ENCODE peak calls at places on chromosome 22, in eight cellular contexts. J is RWPE2; P is adrenal gland; N is thyroid gland; O is transverse colon; H is mammary epithelial cell; I is CD8-positive, alpha-beta memory T cell; Z is endothelial cell of umbilical vein. E is an unnamed sample.

GRCh38 chr22:19115628-19116027 is 6.6 kb downstream of the DGCR2 start:
- DNase-seq in J (no peak), P (no peak), N (no peak), O (no peak), H (no peak), I (no peak), Z (no peak), E (no peak)

GRCh38 chr22:46072030-46072881 is 78.1 kb upstream of the PPARA start:
- DNase-seq in J (peak; percentile 72), P (peak; percentile 74), N (peak; percentile 77), O (peak; percentile 84), H (peak; percentile 71), I (peak; percentile 17), Z (peak; percentile 55), E (peak; percentile 68)

GRCh38 chr22:23263651-23264555 is 83.6 kb downstream of the BCR start:
- DNase-seq in J (no peak), P (no peak), N (no peak), O (peak; percentile 22), H (peak; percentile 69), I (peak; percentile 54), Z (no peak), E (no peak)

GRCh38 chr22:17133137-17133536 is 12.0 kb upstream of the TMEM121B start:
- DNase-seq in J (no peak), P (no peak), N (no peak), O (no peak), H (no peak), I (no peak), Z (no peak), E (no peak)

GRCh38 chr22:19106886-19107729 is 15.1 kb downstream of the DGCR2 start:
- DNase-seq in J (no peak), P (no peak), N (no peak), O (no peak), H (no peak), I (no peak), Z (no peak), E (peak; percentile 42)

GRCh38 chr22:44941176-44941575 is 68.6 kb downstream of the PHF21B start:
- DNase-seq in J (no peak), P (no peak), N (no peak), O (no peak), H (no peak), I (no peak), Z (no peak), E (no peak)

GRCh38 chr22:22110548-22111266 is 128.1 kb upstream of the TOP3B start:
- DNase-seq in J (peak; percentile 91), P (peak; percentile 37), N (peak; percentile 45), O (peak; percentile 51), H (peak; percentile 93), I (no peak), Z (peak; percentile 23), E (peak; percentile 67)

GRCh38 chr22:46335201-46336118 is at the start of gene TRMU:
- DNase-seq in J (no peak), P (peak; percentile 82), N (peak; percentile 84), O (peak; percentile 88), H (peak; percentile 81), I (peak; percentile 61), Z (peak; percentile 84), E (peak; percentile 90)

GRCh38 chr22:45889539-45890350 is 87.2 kb downstream of the WNT7B start:
- DNase-seq in J (peak; percentile 49), P (no peak), N (peak; percentile 29), O (no peak), H (no peak), I (no peak), Z (no peak), E (no peak)

GRCh38 chr22:40611606-40612005 is 24.9 kb downstream of the MRTFA start:
- DNase-seq in J (no peak), P (no peak), N (no peak), O (no peak), H (no peak), I (no peak), Z (no peak), E (no peak)
- H3K4me1 ChIP-seq in J (peaks cover 15% of the 10 kb centered on the region), P (peaks cover 41% of the 10 kb centered on the region), N (peaks cover 37% of the 10 kb centered on the region), O (peaks cover 21% of the 10 kb centered on the region), H (peaks cover 5% of the 10 kb centered on the region), I (peaks cover 5% of the 10 kb centered on the region), Z (no peaks in the 10 kb centered on the region), E (peaks cover 5% of the 10 kb centered on the region)

GRCh38 chr22:40453676-40454075 is 83.3 kb downstream of the SGSM3 start:
- DNase-seq in J (no peak), P (no peak), N (no peak), O (no peak), H (no peak), I (no peak), Z (no peak), E (no peak)
- H3K4me1 ChIP-seq in J (peaks cover 13% of the 10 kb centered on the region), P (peaks cover 34% of the 10 kb centered on the region), N (peaks cover 50% of the 10 kb centered on the region), O (peaks cover 38% of the 10 kb centered on the region), H (peaks cover 8% of the 10 kb centered on the region), I (peaks cover 71% of the 10 kb centered on the region), Z (no peaks in the 10 kb centered on the region), E (peaks cover 3% of the 10 kb centered on the region)

DNA sequence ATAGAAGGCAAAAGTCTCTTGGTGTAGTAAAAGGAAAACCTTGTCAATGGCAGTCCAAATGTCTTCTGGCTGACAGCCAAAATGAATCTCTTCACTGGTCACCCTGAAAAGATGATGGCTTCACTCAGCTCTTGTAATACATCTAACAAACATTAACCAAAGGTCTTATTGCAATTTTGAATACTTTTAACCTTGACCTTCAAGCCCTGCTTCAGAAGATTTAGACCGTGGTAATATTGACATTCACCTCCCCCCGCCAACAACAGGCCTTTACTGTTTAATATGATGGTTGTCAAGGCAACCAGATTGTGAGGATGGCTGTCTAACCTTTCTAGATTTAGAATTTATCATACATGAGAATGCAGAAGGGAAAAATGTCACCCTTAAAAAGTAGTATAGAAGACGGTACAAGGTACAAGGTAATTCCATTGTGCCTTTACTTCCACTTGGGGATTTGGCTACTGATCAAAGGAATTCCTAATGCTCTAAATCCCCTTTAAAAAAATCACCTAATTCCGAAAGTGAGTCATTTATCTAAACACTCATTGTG is 342.3 kb downstream of the LARGE1 start:
- DNase-seq in J (no peak), P (no peak), N (no peak), O (no peak), H (no peak), I (no peak), Z (no peak), E (no peak)
- H3K4me1 ChIP-seq in J (no peaks in the 10 kb centered on the region), P (peaks cover 8% of the 10 kb centered on the region), N (no peaks in the 10 kb centered on the region), O (peaks cover 22% of the 10 kb centered on the region), H (no peaks in the 10 kb centered on the region), I (no peaks in the 10 kb centered on the region), Z (no peaks in the 10 kb centered on the region), E (no peaks in the 10 kb centered on the region)

GRCh38 chr22:20434773-20435172 is 2.9 kb downstream of the SCARF2 start:
- DNase-seq in J (peak; percentile 46), P (no peak), N (no peak), O (no peak), H (no peak), I (no peak), Z (no peak), E (no peak)
- H3K4me1 ChIP-seq in J (no peaks in the 10 kb centered on the region), P (peaks cover 35% of the 10 kb centered on the region), N (peaks cover 62% of the 10 kb centered on the region), O (peaks cover 49% of the 10 kb centered on the region), H (peaks cover 24% of the 10 kb centered on the region), I (peaks cover 32% of the 10 kb centered on the region), Z (peaks cover 14% of the 10 kb centered on the region), E (no peaks in the 10 kb centered on the region)

GRCh38 chr22:50526849-50527801 is 1.7 kb upstream of the SCO2 start:
- DNase-seq in J (peak; percentile 66), P (peak; percentile 68), N (no peak), O (peak; percentile 74), H (no peak), I (no peak), Z (no peak), E (peak; percentile 58)
- H3K4me1 ChIP-seq in J (no peaks in the 10 kb centered on the region), P (peaks cover 36% of the 10 kb centered on the region), N (peaks cover 32% of the 10 kb centered on the region), O (peaks cover 66% of the 10 kb centered on the region), H (peaks cover 43% of the 10 kb centered on the region), I (peaks cover 33% of the 10 kb centered on the region), Z (peaks cover 28% of the 10 kb centered on the region), E (peaks cover 4% of the 10 kb centered on the region)

DNA sequence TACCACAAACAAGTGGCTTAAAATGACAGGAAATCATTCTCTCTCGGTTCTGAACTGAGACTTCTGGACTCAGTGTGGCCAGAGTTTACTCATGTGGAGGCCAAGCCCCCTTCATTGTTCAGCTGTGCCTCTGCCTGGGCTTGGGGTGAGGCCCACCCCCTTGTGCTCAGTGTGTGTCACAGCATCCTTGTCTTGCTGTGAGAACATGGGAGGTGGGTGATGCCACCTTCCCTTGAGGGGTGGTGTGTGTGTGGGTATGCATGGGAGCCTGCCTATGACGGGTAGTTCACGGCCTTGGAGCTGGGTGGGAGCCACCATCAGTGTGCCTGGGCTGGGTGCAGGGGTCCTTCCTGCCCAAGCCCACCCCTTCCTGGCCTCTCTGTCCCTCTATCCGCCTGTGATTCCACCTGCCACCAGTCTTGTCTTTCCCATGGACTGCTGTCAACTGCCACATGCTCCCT is 101.7 kb downstream of the MORC2 start:
- DNase-seq in J (peak; percentile 45), P (no peak), N (no peak), O (no peak), H (no peak), I (no peak), Z (peak; percentile 80), E (no peak)
- H3K4me1 ChIP-seq in J (no peaks in the 10 kb centered on the region), P (no peaks in the 10 kb centered on the region), N (no peaks in the 10 kb centered on the region), O (no peaks in the 10 kb centered on the region), H (peaks cover 6% of the 10 kb centered on the region), I (no peaks in the 10 kb centered on the region), Z (peaks cover 14% of the 10 kb centered on the region), E (no peaks in the 10 kb centered on the region)

GRCh38 chr22:37566329-37566837 is 6.1 kb downstream of the CDC42EP1 start:
- DNase-seq in J (no peak), P (no peak), N (no peak), O (peak; percentile 44), H (no peak), I (peak; percentile 52), Z (no peak), E (no peak)

GRCh38 chr22:37565830-37566229 is 5.5 kb downstream of the CDC42EP1 start:
- DNase-seq in J (no peak), P (no peak), N (no peak), O (no peak), H (no peak), I (no peak), Z (no peak), E (no peak)

GRCh38 chr22:37567991-37568390 is 7.7 kb downstream of the CDC42EP1 start:
- DNase-seq in J (no peak), P (no peak), N (no peak), O (no peak), H (no peak), I (no peak), Z (no peak), E (no peak)

GRCh38 chr22:37568448-37569008 is 8.2 kb downstream of the CDC42EP1 start:
- DNase-seq in J (no peak), P (no peak), N (no peak), O (no peak), H (no peak), I (no peak), Z (no peak), E (no peak)

GRCh38 chr22:37566903-37567798 is 6.9 kb downstream of the CDC42EP1 start:
- DNase-seq in J (peak; percentile 86), P (peak; percentile 92), N (peak; percentile 87), O (peak; percentile 95), H (peak; percentile 92), I (peak; percentile 82), Z (peak; percentile 58), E (peak; percentile 48)
- H3K4me1 ChIP-seq in J (peaks cover 41% of the 10 kb centered on the region), P (peaks cover 86% of the 10 kb centered on the region), N (peaks cover 55% of the 10 kb centered on the region), O (peaks cover 82% of the 10 kb centered on the region), H (peaks cover 42% of the 10 kb centered on the region), I (peaks cover 26% of the 10 kb centered on the region), Z (peaks cover 43% of the 10 kb centered on the region), E (peaks cover 10% of the 10 kb centered on the region)

E was measured in SJCRH30.